ENCODE peak calls at places on chromosomes 13 and 19, in four cellular contexts. V is GM04504, B is AG10803, J is fibroblast of lung. P is an unnamed sample.

GRCh38 chr13:45102136-45102802 is 18.0 kb upstream of the GTF2F2 start:
- DNase-seq in V (no peak), B (no peak), J (no peak), P (no peak)

GRCh38 chr19:46456930-46457329 is 14.4 kb downstream of the PNMA8A start:
- DNase-seq in V (no peak), B (no peak), J (no peak), P (no peak)

GRCh38 chr19:53467138-53467502 is 413 bp upstream of the ZNF813 start:
- DNase-seq in V (no peak), B (no peak), J (no peak), P (no peak)

GRCh38 chr13:49023441-49023840 is 47.7 kb downstream of the FNDC3A start:
- DNase-seq in V (peak; percentile 41), B (peak; percentile 69), J (peak; percentile 88), P (no peak)

GRCh38 chr19:13100031-13100588 is 2.5 kb downstream of the LYL1 start:
- DNase-seq in V (no peak), B (peak; percentile 60), J (peak; percentile 32), P (peak; percentile 78)

GRCh38 chr13:50829896-50830295 is 13.6 kb downstream of the DLEU7 start:
- DNase-seq in V (peak; percentile 60), B (peak; percentile 88), J (no peak), P (no peak)

GRCh38 chr19:45874620-45874966 is 10.5 kb downstream of the FOXA3 start:
- DNase-seq in V (no peak), B (no peak), J (no peak), P (no peak)

GRCh38 chr19:4089400-4089908 is 22.8 kb upstream of the ZBTB7A start:
- DNase-seq in V (no peak), B (no peak), J (no peak), P (no peak)

GRCh38 chr19:3360494-3361383 is 5.6 kb upstream of the NFIC start:
- DNase-seq in V (no peak), B (no peak), J (peak; percentile 51), P (no peak)

GRCh38 chr13:51688937-51689336 is 104.7 kb downstream of the WDFY2 start:
- DNase-seq in V (no peak), B (no peak), J (no peak), P (no peak)

GRCh38 chr19:34507414-34508067 is 26.0 kb downstream of the WTIP start:
- DNase-seq in V (no peak), B (no peak), J (no peak), P (no peak)

GRCh38 chr13:29577135-29578051 is 18.1 kb downstream of the SLC7A1 start:
- DNase-seq in V (no peak), B (peak; percentile 39), J (no peak), P (no peak)

GRCh38 chr13:113616281-113616906 is 31.8 kb downstream of the TFDP1 start:
- DNase-seq in V (no peak), B (no peak), J (no peak), P (no peak)

GRCh38 chr13:20566424-20566916 is 487 bp upstream of the IFT88 start:
- DNase-seq in V (peak; percentile 42), B (peak; percentile 63), J (peak; percentile 84), P (no peak)

GRCh38 chr19:38409631-38410133 is 6.8 kb downstream of the FAM98C start:
- DNase-seq in V (no peak), B (peak; percentile 43), J (peak; percentile 54), P (no peak)

GRCh38 chr13:110128546-110128945 is 178.4 kb downstream of the COL4A1 start:
- DNase-seq in V (no peak), B (no peak), J (peak; percentile 65), P (no peak)

GRCh38 chr13:109009756-109010155 is 380.3 kb downstream of the MYO16 start:
- DNase-seq in V (no peak), B (no peak), J (no peak), P (no peak)

GRCh38 chr13:111325941-111326620 is 5.6 kb downstream of the TEX29 start:
- DNase-seq in V (no peak), B (no peak), J (no peak), P (no peak)

GRCh38 chr13:54433511-54434206 is 1405.0 kb downstream of the OLFM4 start:
- DNase-seq in V (no peak), B (no peak), J (no peak), P (no peak)

GRCh38 chr19:40612831-40613668 is 11.9 kb downstream of the LTBP4 start:
- DNase-seq in V (no peak), B (no peak), J (peak; percentile 41), P (no peak)

P was measured in GM12878.